ENCODE peak calls at places on chromosomes 6 and 20, in six cellular contexts. S is fibroblast of lung, A is psoas muscle, O is Caki2, B is substantia nigra, P is NCI-H1417. W is an unnamed sample.
A peak's percentile ranks its signal among the peaks of the same experiment; 100 is the strongest.

GRCh38 chr6:136640132-136640915 is 90.1 kb upstream of the MAP7 start:
- DNase-seq in S (peak; percentile 66), A (no peak), O (no peak), B (no peak), P (no peak), W (no peak)

GRCh38 chr6:138491020-138491419 is 8.3 kb downstream of the NHSL1 start:
- DNase-seq in S (no peak), A (no peak), O (no peak), B (no peak), P (peak; percentile 32), W (no peak)

GRCh38 chr20:17878069-17878911 is 90.3 kb downstream of the SNX5 start:
- DNase-seq in S (no peak), A (no peak), O (no peak), B (no peak), P (no peak), W (no peak)

GRCh38 chr20:54103067-54103761 is 32.8 kb upstream of the BCAS1 start:
- DNase-seq in S (peak; percentile 74), A (peak; percentile 78), O (peak; percentile 72), B (peak; percentile 58), P (peak; percentile 41), W (peak; percentile 72)

GRCh38 chr6:26431258-26432162 is 8.8 kb upstream of the BTN3A3 start:
- DNase-seq in S (peak; percentile 75), A (no peak), O (no peak), B (no peak), P (peak; percentile 6), W (no peak)

GRCh38 chr6:39128832-39129231 is 13.8 kb upstream of the SAYSD1 start:
- DNase-seq in S (no peak), A (no peak), O (no peak), B (no peak), P (no peak), W (no peak)

GRCh38 chr6:57130784-57131183 is 40.8 kb downstream of the ZNF451 start:
- DNase-seq in S (peak; percentile 13), A (no peak), O (no peak), B (no peak), P (no peak), W (no peak)

GRCh38 chr6:137177611-137178010 is 4.2 kb upstream of the IL22RA2 start:
- DNase-seq in S (no peak), A (no peak), O (no peak), B (no peak), P (no peak), W (no peak)

GRCh38 chr20:58556961-58557360 is 41.8 kb upstream of the APCDD1L start:
- DNase-seq in S (no peak), A (no peak), O (no peak), B (no peak), P (no peak), W (no peak)

GRCh38 chr20:22430154-22430745 is 154.1 kb downstream of the FOXA2 start:
- DNase-seq in S (no peak), A (no peak), O (no peak), B (no peak), P (peak; percentile 97), W (peak; percentile 77)

GRCh38 chr20:64023278-64024140 is 12.5 kb upstream of the C20orf204 start:
- DNase-seq in S (no peak), A (no peak), O (no peak), B (no peak), P (no peak), W (no peak)

GRCh38 chr6:154796484-154796883 is 63.3 kb downstream of the SCAF8 start:
- DNase-seq in S (no peak), A (no peak), O (no peak), B (no peak), P (no peak), W (no peak)

GRCh38 chr6:134590449-134590848 is 272.5 kb upstream of the SGK1 start:
- DNase-seq in S (peak; percentile 63), A (no peak), O (no peak), B (no peak), P (no peak), W (no peak)

GRCh38 chr20:41526327-41526726 is 91.8 kb downstream of the CHD6 start:
- DNase-seq in S (no peak), A (no peak), O (no peak), B (no peak), P (no peak), W (no peak)

GRCh38 chr6:14412026-14412425 is 294.5 kb downstream of the CD83 start:
- DNase-seq in S (no peak), A (no peak), O (no peak), B (no peak), P (no peak), W (no peak)

GRCh38 chr6:14903176-14904088 is 342.4 kb upstream of the JARID2 start:
- DNase-seq in S (no peak), A (no peak), O (no peak), B (no peak), P (no peak), W (no peak)

GRCh38 chr20:35702051-35702823 is 3.0 kb downstream of the ROMO1 start:
- DNase-seq in S (peak; percentile 56), A (no peak), O (no peak), B (no peak), P (peak; percentile 26), W (no peak)

GRCh38 chr6:147201885-147202515 is 2.2 kb upstream of the STXBP5 start:
- DNase-seq in S (peak; percentile 45), A (no peak), O (peak; percentile 77), B (no peak), P (peak; percentile 90), W (peak; percentile 63)

GRCh38 chr6:17311595-17312311 is 30.6 kb downstream of the RBM24 start:
- DNase-seq in S (peak; percentile 64), A (peak; percentile 85), O (peak; percentile 88), B (no peak), P (peak; percentile 48), W (peak; percentile 2)

GRCh38 chr6:32819729-32820128 is 2.9 kb upstream of the HLA-DOB start:
- DNase-seq in S (peak; percentile 41), A (no peak), O (peak; percentile 93), B (no peak), P (no peak), W (no peak)

GRCh38 chr20:24492031-24492607 is 22.7 kb downstream of the SYNDIG1 start:
- DNase-seq in S (no peak), A (no peak), O (no peak), B (no peak), P (no peak), W (no peak)

GRCh38 chr20:17680128-17680835 is 1.8 kb downstream of the RRBP1 start:
- DNase-seq in S (peak; percentile 85), A (peak; percentile 72), O (peak; percentile 68), B (no peak), P (no peak), W (no peak)